ENCODE peak calls at places on chromosomes 16 and 17, in eight cellular contexts. One of them, this sample, is unnamed.

GRCh38 chr16:10896723-10897122 is 19.7 kb downstream of the CIITA start:
- DNase-seq in IMR-90: no peak
- DNase-seq in uterus: no peak
- DNase-seq in BE2C: no peak
- DNase-seq in CD8-positive, alpha-beta T cell: no peak
- DNase-seq in sigmoid colon: no peak
- DNase-seq in CD8-positive, alpha-beta memory T cell: no peak
- DNase-seq in ascending aorta: no peak
- DNase-seq in this sample: no peak

GRCh38 chr16:12545792-12546342 is 257.8 kb downstream of the CPPED1 start:
- DNase-seq in IMR-90: no peak
- DNase-seq in uterus: no peak
- DNase-seq in BE2C: no peak
- DNase-seq in CD8-positive, alpha-beta T cell: no peak
- DNase-seq in sigmoid colon: no peak
- DNase-seq in CD8-positive, alpha-beta memory T cell: no peak
- DNase-seq in ascending aorta: no peak
- DNase-seq in this sample: no peak

GRCh38 chr17:36128411-36128978 is 24.9 kb downstream of the CCL4 start:
- DNase-seq in IMR-90: no peak
- DNase-seq in uterus: no peak
- DNase-seq in BE2C: no peak
- DNase-seq in CD8-positive, alpha-beta T cell: no peak
- DNase-seq in sigmoid colon: no peak
- DNase-seq in CD8-positive, alpha-beta memory T cell: no peak
- DNase-seq in ascending aorta: no peak
- DNase-seq in this sample: no peak

GRCh38 chr17:72116692-72117469 is 3.9 kb upstream of the SOX9 start:
- DNase-seq in IMR-90: peak; percentile 30
- DNase-seq in uterus: no peak
- DNase-seq in BE2C: no peak
- DNase-seq in CD8-positive, alpha-beta T cell: no peak
- DNase-seq in sigmoid colon: no peak
- DNase-seq in CD8-positive, alpha-beta memory T cell: no peak
- DNase-seq in ascending aorta: no peak
- DNase-seq in this sample: no peak

GRCh38 chr16:27690604-27691003 is 140.7 kb downstream of the KATNIP start:
- DNase-seq in IMR-90: peak; percentile 5
- DNase-seq in uterus: no peak
- DNase-seq in BE2C: no peak
- DNase-seq in CD8-positive, alpha-beta T cell: no peak
- DNase-seq in sigmoid colon: no peak
- DNase-seq in CD8-positive, alpha-beta memory T cell: no peak
- DNase-seq in ascending aorta: peak; percentile 42
- DNase-seq in this sample: no peak

GRCh38 chr16:73049051-73049910 is 1.4 kb upstream of the ZFHX3 start:
- DNase-seq in IMR-90: no peak
- DNase-seq in uterus: no peak
- DNase-seq in BE2C: no peak
- DNase-seq in CD8-positive, alpha-beta T cell: no peak
- DNase-seq in sigmoid colon: no peak
- DNase-seq in CD8-positive, alpha-beta memory T cell: no peak
- DNase-seq in ascending aorta: no peak
- DNase-seq in this sample: no peak

GRCh38 chr17:62727916-62728672 is 80.0 kb downstream of the MARCHF10 start:
- DNase-seq in IMR-90: no peak
- DNase-seq in uterus: no peak
- DNase-seq in BE2C: no peak
- DNase-seq in CD8-positive, alpha-beta T cell: no peak
- DNase-seq in sigmoid colon: peak; percentile 17
- DNase-seq in CD8-positive, alpha-beta memory T cell: no peak
- DNase-seq in ascending aorta: no peak
- DNase-seq in this sample: no peak

GRCh38 chr17:48382989-48383388 is 47.0 kb downstream of the SKAP1 start:
- DNase-seq in IMR-90: no peak
- DNase-seq in uterus: no peak
- DNase-seq in BE2C: no peak
- DNase-seq in CD8-positive, alpha-beta T cell: no peak
- DNase-seq in sigmoid colon: no peak
- DNase-seq in CD8-positive, alpha-beta memory T cell: no peak
- DNase-seq in ascending aorta: no peak
- DNase-seq in this sample: no peak

GRCh38 chr17:40314557-40314953 is 5.6 kb downstream of the RARA start:
- DNase-seq in IMR-90: peak; percentile 91
- DNase-seq in uterus: peak; percentile 87
- DNase-seq in BE2C: peak; percentile 92
- DNase-seq in CD8-positive, alpha-beta T cell: peak; percentile 53
- DNase-seq in sigmoid colon: peak; percentile 92
- DNase-seq in CD8-positive, alpha-beta memory T cell: no peak
- DNase-seq in ascending aorta: peak; percentile 98
- DNase-seq in this sample: no peak

GRCh38 chr17:7029659-7030058 is 6.2 kb upstream of the SLC16A13 start:
- DNase-seq in IMR-90: no peak
- DNase-seq in uterus: peak; percentile 56
- DNase-seq in BE2C: no peak
- DNase-seq in CD8-positive, alpha-beta T cell: no peak
- DNase-seq in sigmoid colon: no peak
- DNase-seq in CD8-positive, alpha-beta memory T cell: peak; percentile 39
- DNase-seq in ascending aorta: no peak
- DNase-seq in this sample: no peak

GRCh38 chr17:80671039-80671822 is 126.6 kb downstream of the RPTOR start:
- DNase-seq in IMR-90: no peak
- DNase-seq in uterus: no peak
- DNase-seq in BE2C: no peak
- DNase-seq in CD8-positive, alpha-beta T cell: no peak
- DNase-seq in sigmoid colon: no peak
- DNase-seq in CD8-positive, alpha-beta memory T cell: no peak
- DNase-seq in ascending aorta: no peak
- DNase-seq in this sample: no peak

GRCh38 chr17:62832405-62832804 is 24.3 kb upstream of the MARCHF10 start:
- DNase-seq in IMR-90: no peak
- DNase-seq in uterus: no peak
- DNase-seq in BE2C: no peak
- DNase-seq in CD8-positive, alpha-beta T cell: no peak
- DNase-seq in sigmoid colon: no peak
- DNase-seq in CD8-positive, alpha-beta memory T cell: no peak
- DNase-seq in ascending aorta: no peak
- DNase-seq in this sample: no peak

GRCh38 chr17:12983986-12984932 is 33.6 kb downstream of the ELAC2 start:
- DNase-seq in IMR-90: peak; percentile 96
- DNase-seq in uterus: peak; percentile 84
- DNase-seq in BE2C: no peak
- DNase-seq in CD8-positive, alpha-beta T cell: no peak
- DNase-seq in sigmoid colon: peak; percentile 91
- DNase-seq in CD8-positive, alpha-beta memory T cell: no peak
- DNase-seq in ascending aorta: peak; percentile 88
- DNase-seq in this sample: no peak

DNA sequence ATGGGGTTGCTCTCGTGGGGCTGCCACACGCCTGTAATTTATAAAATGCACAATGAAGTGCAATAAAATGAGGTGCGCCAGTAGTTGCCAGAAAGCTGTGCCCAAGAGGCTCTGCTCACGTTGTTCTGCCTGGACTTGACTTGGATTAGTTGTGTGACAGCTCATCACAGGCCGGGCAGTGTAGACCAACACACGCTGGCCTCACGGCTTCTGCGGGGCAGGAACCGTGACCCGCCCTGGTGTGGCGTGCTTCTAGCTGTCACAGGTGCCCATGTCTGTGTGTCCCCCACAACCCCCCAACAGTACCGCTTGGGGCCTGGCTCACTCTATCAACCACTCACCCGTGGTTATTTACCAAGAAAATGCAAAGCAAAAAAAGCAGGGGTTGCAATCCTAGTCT is 112.2 kb upstream of the ZNF750 start:
- DNase-seq in IMR-90: no peak
- DNase-seq in uterus: no peak
- DNase-seq in BE2C: peak; percentile 3
- DNase-seq in CD8-positive, alpha-beta T cell: no peak
- DNase-seq in sigmoid colon: peak; percentile 55
- DNase-seq in CD8-positive, alpha-beta memory T cell: no peak
- DNase-seq in ascending aorta: no peak
- DNase-seq in this sample: no peak
- H3K9me3 ChIP-seq in IMR-90: peaks cover 43% of the 10 kb centered on the region
- H3K9me3 ChIP-seq in uterus: no peaks in the 10 kb centered on the region
- H3K9me3 ChIP-seq in BE2C: peaks cover 18% of the 10 kb centered on the region
- H3K9me3 ChIP-seq in CD8-positive, alpha-beta T cell: no peaks in the 10 kb centered on the region
- H3K9me3 ChIP-seq in sigmoid colon: no peaks in the 10 kb centered on the region
- H3K9me3 ChIP-seq in CD8-positive, alpha-beta memory T cell: no peaks in the 10 kb centered on the region
- H3K9me3 ChIP-seq in ascending aorta: peaks cover 41% of the 10 kb centered on the region
- H3K9me3 ChIP-seq in this sample: no peaks in the 10 kb centered on the region

GRCh38 chr17:65046236-65046635 is 10.3 kb downstream of the GNA13 start:
- DNase-seq in IMR-90: no peak
- DNase-seq in uterus: no peak
- DNase-seq in BE2C: no peak
- DNase-seq in CD8-positive, alpha-beta T cell: no peak
- DNase-seq in sigmoid colon: no peak
- DNase-seq in CD8-positive, alpha-beta memory T cell: no peak
- DNase-seq in ascending aorta: no peak
- DNase-seq in this sample: no peak
- H3K4me1 ChIP-seq in IMR-90: peaks cover 14% of the 10 kb centered on the region
- H3K4me1 ChIP-seq in uterus: no peaks in the 10 kb centered on the region
- H3K4me1 ChIP-seq in BE2C: no peaks in the 10 kb centered on the region
- H3K4me1 ChIP-seq in CD8-positive, alpha-beta T cell: peaks cover 58% of the 10 kb centered on the region
- H3K4me1 ChIP-seq in sigmoid colon: no peaks in the 10 kb centered on the region
- H3K4me1 ChIP-seq in CD8-positive, alpha-beta memory T cell: peaks cover 66% of the 10 kb centered on the region
- H3K4me1 ChIP-seq in ascending aorta: peaks cover 6% of the 10 kb centered on the region
- H3K4me1 ChIP-seq in this sample: peaks cover 41% of the 10 kb centered on the region

DNA sequence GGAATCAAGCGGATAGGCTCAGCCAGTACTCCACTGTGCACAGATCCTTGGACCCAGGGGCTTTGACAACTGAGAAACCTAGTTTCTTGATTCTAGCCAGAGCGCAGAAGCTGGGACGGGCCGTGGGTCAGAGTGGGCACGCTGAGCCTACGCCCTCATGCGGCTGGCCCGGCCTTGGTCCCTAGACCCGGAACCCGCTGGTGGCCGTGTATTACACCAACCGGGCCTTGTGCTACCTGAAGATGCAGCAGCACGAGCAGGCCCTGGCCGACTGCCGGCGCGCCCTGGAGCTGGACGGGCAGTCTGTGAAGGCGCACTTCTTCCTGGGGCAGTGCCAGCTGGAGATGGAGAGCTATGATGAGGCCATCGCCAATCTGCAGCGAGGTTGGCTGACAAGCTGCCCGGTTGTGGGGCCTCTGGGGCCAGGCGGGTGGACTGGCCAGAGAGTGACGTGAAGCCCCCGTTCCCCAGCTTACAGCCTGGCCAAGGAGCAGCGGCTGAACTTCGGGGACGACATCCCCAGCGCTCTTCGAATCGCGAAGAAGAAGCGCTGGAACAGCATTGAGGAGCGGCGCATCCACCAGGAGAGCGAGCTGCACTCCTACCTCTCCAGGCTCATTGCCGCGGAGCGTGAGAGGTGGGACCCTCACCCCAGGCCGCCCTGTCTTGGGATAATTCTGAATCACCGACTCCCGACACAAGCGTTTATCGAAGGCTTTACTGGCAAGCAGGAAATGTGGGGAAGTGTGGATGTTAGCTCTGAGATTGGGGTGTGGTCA is 946 bp downstream of the STUB1 start:
- DNase-seq in IMR-90: peak; percentile 49
- DNase-seq in uterus: no peak
- DNase-seq in BE2C: peak; percentile 50
- DNase-seq in CD8-positive, alpha-beta T cell: no peak
- DNase-seq in sigmoid colon: no peak
- DNase-seq in CD8-positive, alpha-beta memory T cell: no peak
- DNase-seq in ascending aorta: no peak
- DNase-seq in this sample: no peak
- H3K4me3 ChIP-seq in IMR-90: peak overlapping the region; percentile 96
- H3K4me3 ChIP-seq in uterus: peak overlapping the region; percentile 82
- H3K4me3 ChIP-seq in BE2C: peak overlapping the region; percentile 91
- H3K4me3 ChIP-seq in CD8-positive, alpha-beta T cell: peak overlapping the region; percentile 73
- H3K4me3 ChIP-seq in sigmoid colon: peak overlapping the region; percentile 95
- H3K4me3 ChIP-seq in CD8-positive, alpha-beta memory T cell: peak overlapping the region; percentile 67
- H3K4me3 ChIP-seq in ascending aorta: peak overlapping the region; percentile 90
- H3K4me3 ChIP-seq in this sample: peak overlapping the region; percentile 98

GRCh38 chr16:64841071-64841470 is 280.8 kb downstream of the CDH11 start:
- DNase-seq in IMR-90: peak; percentile 22
- DNase-seq in uterus: no peak
- DNase-seq in BE2C: no peak
- DNase-seq in CD8-positive, alpha-beta T cell: no peak
- DNase-seq in sigmoid colon: no peak
- DNase-seq in CD8-positive, alpha-beta memory T cell: no peak
- DNase-seq in ascending aorta: no peak
- DNase-seq in this sample: no peak

GRCh38 chr16:64841482-64841881 is 280.4 kb downstream of the CDH11 start:
- DNase-seq in IMR-90: no peak
- DNase-seq in uterus: no peak
- DNase-seq in BE2C: no peak
- DNase-seq in CD8-positive, alpha-beta T cell: no peak
- DNase-seq in sigmoid colon: no peak
- DNase-seq in CD8-positive, alpha-beta memory T cell: no peak
- DNase-seq in ascending aorta: no peak
- DNase-seq in this sample: no peak

DNA sequence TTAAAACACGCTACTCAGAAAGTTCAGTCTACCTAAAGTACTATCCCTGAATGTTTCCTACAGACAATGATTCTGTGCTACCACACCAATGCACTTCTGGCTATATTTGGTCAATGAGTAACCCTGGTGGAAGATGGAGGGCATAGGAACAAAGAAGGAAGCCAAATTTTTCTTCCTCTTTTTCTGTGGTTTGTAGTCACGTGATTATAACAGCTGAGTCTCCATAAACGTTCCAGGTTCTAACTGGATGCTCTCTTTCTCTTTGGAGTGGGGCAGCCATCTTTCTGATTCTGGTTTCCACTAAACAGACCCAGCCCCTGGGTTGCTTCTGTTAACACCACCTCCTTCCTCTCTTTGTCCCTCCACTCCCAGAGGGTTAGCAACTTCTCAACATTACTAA is 274.9 kb downstream of the CDH11 start:
- DNase-seq in IMR-90: no peak
- DNase-seq in uterus: no peak
- DNase-seq in BE2C: no peak
- DNase-seq in CD8-positive, alpha-beta T cell: no peak
- DNase-seq in sigmoid colon: no peak
- DNase-seq in CD8-positive, alpha-beta memory T cell: no peak
- DNase-seq in ascending aorta: no peak
- DNase-seq in this sample: no peak
- H3K9me3 ChIP-seq in IMR-90: no peaks in the 10 kb centered on the region
- H3K9me3 ChIP-seq in uterus: no peaks in the 10 kb centered on the region
- H3K9me3 ChIP-seq in BE2C: no peaks in the 10 kb centered on the region
- H3K9me3 ChIP-seq in CD8-positive, alpha-beta T cell: no peaks in the 10 kb centered on the region
- H3K9me3 ChIP-seq in sigmoid colon: no peaks in the 10 kb centered on the region
- H3K9me3 ChIP-seq in CD8-positive, alpha-beta memory T cell: no peaks in the 10 kb centered on the region
- H3K9me3 ChIP-seq in ascending aorta: no peaks in the 10 kb centered on the region
- H3K9me3 ChIP-seq in this sample: no peaks in the 10 kb centered on the region

DNA sequence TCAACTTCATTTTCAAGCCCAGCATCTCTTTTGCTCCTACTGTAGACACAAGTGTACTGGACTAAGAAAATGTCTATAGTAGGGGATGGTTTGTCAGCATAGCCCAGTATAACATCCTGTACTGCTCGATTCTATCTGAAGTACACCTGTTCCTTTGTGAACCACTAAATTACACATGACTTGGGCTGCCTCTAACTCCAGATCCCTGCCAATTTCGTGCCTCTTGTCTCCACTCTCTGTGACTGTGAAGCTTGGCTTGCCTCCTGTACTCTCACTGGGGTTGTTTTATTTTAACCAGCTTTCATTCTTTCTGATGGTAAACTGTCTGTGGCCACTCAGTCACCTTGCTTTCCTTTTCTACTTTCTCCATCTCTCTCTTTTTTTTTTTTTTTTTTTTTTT is 24.5 kb downstream of the GFOD2 start:
- DNase-seq in IMR-90: no peak
- DNase-seq in uterus: no peak
- DNase-seq in BE2C: no peak
- DNase-seq in CD8-positive, alpha-beta T cell: no peak
- DNase-seq in sigmoid colon: peak; percentile 18
- DNase-seq in CD8-positive, alpha-beta memory T cell: no peak
- DNase-seq in ascending aorta: no peak
- DNase-seq in this sample: no peak
- H3K4me1 ChIP-seq in IMR-90: no peaks in the 10 kb centered on the region
- H3K4me1 ChIP-seq in uterus: no peaks in the 10 kb centered on the region
- H3K4me1 ChIP-seq in BE2C: no peaks in the 10 kb centered on the region
- H3K4me1 ChIP-seq in CD8-positive, alpha-beta T cell: no peaks in the 10 kb centered on the region
- H3K4me1 ChIP-seq in sigmoid colon: no peaks in the 10 kb centered on the region
- H3K4me1 ChIP-seq in CD8-positive, alpha-beta memory T cell: no peaks in the 10 kb centered on the region
- H3K4me1 ChIP-seq in ascending aorta: no peaks in the 10 kb centered on the region
- H3K4me1 ChIP-seq in this sample: peaks cover 26% of the 10 kb centered on the region

This sample was measured in esophagus squamous epithelium.